ENCODE peak calls at places on chromosomes 5 and 9, in eight cellular contexts. X, F, J, P, T, Q, V and G are unnamed samples.

GRCh38 chr9:121743441-121744001 is 92.1 kb downstream of the DAB2IP start:
- DNase-seq in X (peak), F (peak), J (peak), P (peak), T (peak), Q (no peak), V (peak), G (peak)

GRCh38 chr5:146025108-146025507 is 80.3 kb downstream of the PLAC8L1 start:
- DNase-seq in X (no peak), F (no peak), J (peak), P (no peak), T (no peak), Q (no peak), V (no peak), G (no peak)

GRCh38 chr5:143386725-143387124 is 16.8 kb downstream of the NR3C1 start:
- DNase-seq in X (no peak), F (peak), J (no peak), P (no peak), T (no peak), Q (no peak), V (no peak), G (no peak)

GRCh38 chr9:113152699-113153098 is 1.9 kb downstream of the SLC31A2 start:
- DNase-seq in X (no peak), F (no peak), J (no peak), P (no peak), T (no peak), Q (no peak), V (no peak), G (peak)

GRCh38 chr9:123377211-123377971 is 21.4 kb downstream of the CRB2 start:
- DNase-seq in X (no peak), F (peak), J (peak), P (no peak), T (no peak), Q (no peak), V (no peak), G (no peak)

GRCh38 chr5:103587185-103587748 is 24.7 kb upstream of the NUDT12 start:
- DNase-seq in X (no peak), F (peak), J (no peak), P (no peak), T (no peak), Q (no peak), V (no peak), G (peak)

GRCh38 chr5:127660048-127660733 is 11.3 kb downstream of the CTXN3 start:
- DNase-seq in X (no peak), F (no peak), J (no peak), P (no peak), T (no peak), Q (no peak), V (no peak), G (no peak)

GRCh38 chr5:36777105-36777757 is 99.3 kb upstream of the NIPBL start:
- DNase-seq in X (peak), F (peak), J (peak), P (peak), T (no peak), Q (no peak), V (no peak), G (peak)

GRCh38 chr9:78866228-78867132 is 569.6 kb downstream of the PSAT1 start:
- DNase-seq in X (no peak), F (peak), J (no peak), P (no peak), T (no peak), Q (no peak), V (no peak), G (peak)

GRCh38 chr9:83964973-83965349 is 15.1 kb downstream of the HNRNPK start:
- DNase-seq in X (no peak), F (no peak), J (no peak), P (no peak), T (no peak), Q (no peak), V (no peak), G (no peak)

GRCh38 chr5:151005975-151006576 is 14.3 kb upstream of the GPX3 start:
- DNase-seq in X (peak), F (no peak), J (peak), P (no peak), T (peak), Q (no peak), V (peak), G (no peak)

GRCh38 chr5:94693043-94693822 is 74.8 kb downstream of the SLF1 start:
- DNase-seq in X (no peak), F (peak), J (no peak), P (no peak), T (no peak), Q (no peak), V (no peak), G (peak)

GRCh38 chr9:95080961-95081658 is 236.4 kb downstream of the FANCC start:
- DNase-seq in X (peak), F (no peak), J (no peak), P (no peak), T (no peak), Q (no peak), V (no peak), G (no peak)

GRCh38 chr5:80282054-80282453 is 26.2 kb upstream of the SERINC5 start:
- DNase-seq in X (no peak), F (no peak), J (no peak), P (no peak), T (no peak), Q (no peak), V (no peak), G (no peak)

GRCh38 chr5:13814293-13814692 is 130.2 kb downstream of the DNAH5 start:
- DNase-seq in X (no peak), F (no peak), J (no peak), P (no peak), T (no peak), Q (no peak), V (no peak), G (no peak)

GRCh38 chr9:127923046-127923445 is 6.2 kb upstream of the ST6GALNAC4 start:
- DNase-seq in X (no peak), F (no peak), J (no peak), P (peak), T (no peak), Q (no peak), V (no peak), G (no peak)

GRCh38 chr5:159752622-159753275 is 163.5 kb upstream of the ADRA1B start:
- DNase-seq in X (no peak), F (no peak), J (no peak), P (no peak), T (no peak), Q (no peak), V (no peak), G (no peak)

GRCh38 chr5:145587308-145588071 is 247.7 kb downstream of the PRELID2 start:
- DNase-seq in X (no peak), F (peak), J (no peak), P (no peak), T (no peak), Q (no peak), V (no peak), G (peak)

GRCh38 chr5:135238622-135239460 is 160.2 kb downstream of the MACROH2A1 start:
- DNase-seq in X (no peak), F (no peak), J (no peak), P (peak), T (no peak), Q (no peak), V (peak), G (no peak)

GRCh38 chr5:134086943-134087305 is 27.6 kb upstream of the TCF7 start:
- DNase-seq in X (no peak), F (no peak), J (no peak), P (no peak), T (no peak), Q (peak), V (no peak), G (no peak)

GRCh38 chr5:156274455-156274854 is 52.5 kb upstream of the SGCD start:
- DNase-seq in X (no peak), F (no peak), J (no peak), P (no peak), T (no peak), Q (no peak), V (no peak), G (no peak)

GRCh38 chr5:17105744-17106450 is 111.5 kb upstream of the BASP1 start:
- DNase-seq in X (no peak), F (peak), J (no peak), P (no peak), T (peak), Q (no peak), V (no peak), G (peak)

GRCh38 chr5:179278119-179278518 is 67.1 kb downstream of the ADAMTS2 start:
- DNase-seq in X (no peak), F (no peak), J (no peak), P (no peak), T (no peak), Q (no peak), V (peak), G (no peak)

GRCh38 chr5:16505904-16506303 is 40.3 kb upstream of the ZNF622 start:
- DNase-seq in X (no peak), F (no peak), J (no peak), P (no peak), T (no peak), Q (no peak), V (no peak), G (no peak)

GRCh38 chr5:112604741-112605390 is 132.8 kb upstream of the APC start:
- DNase-seq in X (no peak), F (no peak), J (no peak), P (peak), T (no peak), Q (no peak), V (no peak), G (no peak)

GRCh38 chr9:20117482-20117881 is 328.6 kb upstream of the SLC24A2 start:
- DNase-seq in X (no peak), F (no peak), J (no peak), P (no peak), T (no peak), Q (no peak), V (no peak), G (no peak)

DNA sequence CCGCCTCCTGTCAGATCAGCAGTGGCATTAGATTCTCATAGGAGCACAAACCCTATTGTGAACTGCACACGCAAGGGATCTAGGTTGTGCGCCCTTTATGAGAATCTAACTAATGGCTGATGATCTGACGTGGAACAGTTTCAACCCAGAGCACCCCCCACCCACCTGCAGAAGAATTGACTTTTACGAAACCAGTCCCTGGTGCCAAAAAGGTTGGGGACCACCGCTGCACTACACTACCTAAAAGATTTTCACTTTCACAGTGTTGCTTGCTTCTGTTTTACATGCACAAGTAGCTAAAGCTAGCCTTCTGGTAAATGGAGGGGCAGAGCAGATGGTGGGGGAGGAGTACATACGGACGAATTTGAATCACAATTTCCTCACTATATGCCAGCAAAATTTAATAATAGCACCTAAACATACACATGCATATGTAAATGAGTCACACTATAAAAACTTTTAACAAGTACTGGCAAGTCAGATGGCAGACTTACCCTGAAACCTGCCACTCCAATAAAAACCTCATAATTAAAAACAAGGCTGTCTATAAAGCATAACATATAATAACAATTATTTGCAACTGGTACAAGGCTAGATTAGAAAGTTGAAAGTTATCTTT is 24.0 kb upstream of the CDKN2B start:
- DNase-seq in X (no peak), F (no peak), J (no peak), P (no peak), T (no peak), Q (no peak), V (no peak), G (peak)
- H3K27ac ChIP-seq in X (no peak), F (no peak), J (no peak), P (no peak), T (no peak), Q (no peak), V (no peak), G (peak)

DNA sequence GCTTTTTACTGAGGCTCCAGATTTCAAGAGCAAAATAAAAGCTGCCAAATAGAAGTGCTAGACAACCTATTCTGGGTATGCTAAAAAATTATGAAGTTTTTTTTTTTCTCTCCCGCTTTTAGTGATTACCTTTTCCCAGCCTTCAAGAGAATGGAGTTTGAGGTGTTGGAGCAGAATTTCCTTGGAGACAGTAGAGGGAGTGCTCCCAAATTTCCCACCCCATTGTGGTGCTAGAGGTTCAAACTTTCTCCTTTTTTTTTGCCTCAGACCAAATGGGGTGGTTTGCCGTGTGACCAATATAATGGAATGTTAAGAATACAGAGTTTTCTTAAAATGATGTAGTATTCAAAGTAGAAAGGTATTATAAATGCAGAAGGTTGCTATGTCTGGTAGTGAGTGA is 244.2 kb upstream of the RIOK2 start:
- DNase-seq in X (no peak), F (no peak), J (no peak), P (no peak), T (no peak), Q (no peak), V (no peak), G (no peak)
- TF ChIP-seq CTCF in X (no peak), F (no peak), J (no peak), P (peak), T (no peak), Q (no peak), V (no peak), G (no peak)

DNA sequence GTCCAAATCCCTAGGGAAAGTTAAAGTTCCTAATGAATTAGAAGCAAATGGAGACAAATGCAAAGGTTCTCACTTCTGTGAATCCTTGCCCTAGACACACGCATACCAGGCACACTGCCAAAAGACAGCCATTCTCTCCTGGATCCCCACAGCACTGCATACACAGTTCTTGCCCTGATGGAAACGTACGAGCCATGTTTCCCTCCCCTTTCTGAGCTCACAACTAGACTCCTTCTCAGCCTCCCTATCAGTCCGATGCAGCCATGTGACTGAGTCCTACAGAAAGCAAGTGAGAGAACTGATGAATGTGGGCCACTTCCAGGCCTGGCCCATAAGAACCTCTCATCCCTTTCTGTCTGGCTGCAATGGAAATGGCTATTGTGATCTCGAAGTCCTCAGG is 92.0 kb downstream of the ZNF608 start:
- DNase-seq in X (no peak), F (no peak), J (no peak), P (no peak), T (no peak), Q (no peak), V (no peak), G (no peak)
- H3K27ac ChIP-seq in X (peak), F (no peak), J (no peak), P (no peak), T (no peak), Q (no peak), V (no peak), G (peak)

GRCh38 chr5:101346906-101347305 is 443.8 kb upstream of the ST8SIA4 start:
- DNase-seq in X (no peak), F (no peak), J (no peak), P (peak), T (no peak), Q (no peak), V (no peak), G (no peak)
- TF ChIP-seq CTCF in X (no peak), F (no peak), J (no peak), P (peak), T (no peak), Q (no peak), V (no peak), G (no peak)

GRCh38 chr9:109014267-109015025 is 1.1 kb upstream of the CTNNAL1 start:
- DNase-seq in X (peak), F (peak), J (peak), P (peak), T (no peak), Q (no peak), V (no peak), G (no peak)
- H3K27ac ChIP-seq in X (peak), F (peak), J (peak), P (no peak), T (peak), Q (no peak), V (peak), G (peak)

GRCh38 chr5:56211298-56211865 is 21.7 kb downstream of the ANKRD55 start:
- DNase-seq in X (peak), F (peak), J (no peak), P (no peak), T (no peak), Q (no peak), V (peak), G (peak)
- TF ChIP-seq CTCF in X (no peak), F (no peak), J (no peak), P (no peak), T (no peak), Q (no peak), V (no peak), G (no peak)

DNA sequence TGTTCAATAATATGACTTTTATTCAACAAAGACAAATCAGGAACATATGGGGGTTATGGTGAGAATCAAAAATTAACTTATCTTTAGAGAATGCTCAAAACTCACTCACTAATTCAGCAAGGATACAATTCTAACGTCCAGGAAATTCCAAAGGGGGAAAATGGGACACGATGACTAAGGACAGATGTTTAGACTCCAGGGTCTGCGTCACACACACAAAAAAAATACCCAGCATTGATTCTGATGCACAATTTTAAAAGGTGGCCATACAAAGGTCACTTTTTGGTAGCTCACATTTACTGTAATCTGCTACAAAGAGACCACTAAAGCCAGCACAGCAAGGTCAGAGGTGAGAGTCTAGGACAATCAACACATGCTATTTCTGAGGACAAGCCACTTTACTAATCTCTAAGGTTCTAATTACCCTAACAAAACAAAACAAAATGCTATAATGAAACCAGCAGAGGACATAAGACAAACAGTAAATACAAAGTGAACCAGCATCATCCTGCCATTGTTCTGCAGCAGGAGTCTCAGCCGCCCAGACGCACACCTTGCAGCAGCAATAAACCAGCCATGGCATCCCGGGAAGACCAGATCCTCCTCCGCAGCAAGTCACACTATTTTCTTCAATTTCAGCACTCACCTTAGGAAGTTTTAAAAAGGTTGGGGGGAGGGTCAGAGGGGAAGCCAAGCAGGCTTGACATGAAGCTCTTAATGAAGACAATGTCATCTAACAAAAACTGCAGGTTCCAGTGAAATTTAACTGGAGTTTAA is 57.8 kb downstream of the TTC39B start:
- DNase-seq in X (no peak), F (peak), J (no peak), P (peak), T (no peak), Q (no peak), V (no peak), G (no peak)
- H3K27ac ChIP-seq in X (no peak), F (peak), J (peak), P (no peak), T (no peak), Q (no peak), V (peak), G (no peak)

DNA sequence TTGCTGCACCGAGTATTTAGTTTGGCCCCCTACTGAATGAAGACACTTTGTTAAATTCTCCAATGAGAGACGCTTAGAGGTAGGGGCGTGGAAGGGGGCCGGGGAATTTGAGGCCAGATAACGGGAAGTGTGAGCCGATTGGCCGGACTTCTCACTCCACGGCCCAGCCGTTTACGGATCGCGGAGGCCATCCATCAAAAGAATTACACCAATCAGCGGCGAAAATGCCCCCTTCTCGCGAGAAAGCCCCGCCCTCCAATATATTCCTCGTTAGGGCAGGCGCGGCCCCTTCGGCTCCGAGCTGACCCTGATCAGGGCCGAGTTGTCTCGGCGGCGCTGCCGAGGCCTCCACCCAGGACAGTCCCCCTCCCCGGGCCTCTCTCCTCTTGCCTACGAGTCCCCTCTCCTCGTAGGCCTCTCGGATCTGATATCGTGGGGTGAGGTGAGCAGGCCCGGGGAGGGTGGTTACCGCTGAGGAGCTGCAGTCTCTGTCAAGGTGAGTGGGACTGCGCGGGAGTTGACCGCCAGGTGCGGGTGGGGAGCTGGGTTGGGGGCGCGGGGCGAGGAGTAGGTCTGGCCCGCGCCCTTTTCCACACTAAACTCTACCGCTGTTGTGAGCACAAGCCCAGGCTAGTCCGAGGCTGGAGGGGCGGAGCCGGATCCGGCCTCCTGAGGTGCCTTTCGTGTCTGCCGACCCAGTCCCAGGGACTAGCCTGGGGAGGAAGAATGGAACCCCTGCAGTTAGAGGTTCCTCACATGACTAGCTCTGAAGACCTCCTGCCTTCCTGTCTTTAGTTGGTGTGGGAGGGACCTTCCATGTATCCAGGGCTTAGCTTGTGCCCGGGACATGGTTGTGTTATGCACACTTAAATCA is at the start of gene CCNG1:
- DNase-seq in X (peak), F (peak), J (peak), P (peak), T (peak), Q (peak), V (peak), G (peak)
- TF ChIP-seq CTCF in X (peak), F (no peak), J (no peak), P (peak), T (no peak), Q (no peak), V (peak), G (no peak)

DNA sequence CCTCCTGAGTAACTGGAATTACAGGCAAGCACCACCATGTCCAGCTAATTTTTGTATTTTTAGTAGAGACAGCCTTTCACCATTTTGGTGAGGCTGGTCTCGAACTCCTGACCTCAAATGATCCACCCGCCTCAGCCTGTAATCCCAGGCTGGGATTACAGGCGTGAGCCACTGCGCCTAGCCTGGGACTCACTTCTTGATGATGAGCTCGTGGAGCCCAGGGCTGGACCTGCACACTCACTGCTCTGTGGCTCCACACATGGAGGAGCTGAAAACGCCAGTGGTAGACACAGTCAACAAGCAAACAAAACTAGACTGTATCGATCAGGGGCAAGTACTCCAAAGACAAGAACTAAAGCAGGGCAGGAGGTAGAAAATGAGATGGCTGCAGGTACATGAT is 59.8 kb upstream of the RPL26L1 start:
- DNase-seq in X (no peak), F (no peak), J (no peak), P (no peak), T (no peak), Q (no peak), V (no peak), G (no peak)
- H3K27ac ChIP-seq in X (peak), F (peak), J (peak), P (no peak), T (peak), Q (no peak), V (no peak), G (peak)